ENCODE peak calls at places on chromosome X, in four cellular contexts. One of them, this sample, is unnamed. For H3K36me3 and H3K27me3, the result is how much of the 10 kb centered on the place peaks cover.

GRCh38 chrX:56943264-56943663 is 52.1 kb downstream of the SPIN3 start:
- DNase-seq in ovary: no peak
- DNase-seq in neural progenitor cell: no peak
- DNase-seq in fibroblast of lung: no peak
- DNase-seq in this sample: no peak

GRCh38 chrX:149491812-149492211 is 13.3 kb downstream of the IDS start:
- DNase-seq in ovary: no peak
- DNase-seq in neural progenitor cell: no peak
- DNase-seq in fibroblast of lung: no peak
- DNase-seq in this sample: no peak

GRCh38 chrX:16320765-16321355 is 153.6 kb downstream of the MAGEB17 start:
- DNase-seq in fibroblast of lung: peak
- DNase-seq in neural progenitor cell: no peak
- DNase-seq in ovary: no peak
- DNase-seq in this sample: no peak

GRCh38 chrX:14351889-14352288 is 177.4 kb upstream of the GLRA2 start:
- DNase-seq in neural progenitor cell: peak
- DNase-seq in ovary: no peak
- DNase-seq in fibroblast of lung: no peak
- DNase-seq in this sample: peak

GRCh38 chrX:123959281-123960063 is 2.0 kb upstream of the STAG2 start:
- DNase-seq in fibroblast of lung: peak
- DNase-seq in ovary: peak
- DNase-seq in neural progenitor cell: peak
- DNase-seq in this sample: peak

GRCh38 chrX:44183329-44183728 is 160.1 kb downstream of the EFHC2 start:
- DNase-seq in neural progenitor cell: no peak
- DNase-seq in ovary: no peak
- DNase-seq in fibroblast of lung: no peak
- DNase-seq in this sample: no peak

GRCh38 chrX:132532955-132533354 is 44.1 kb upstream of the MBNL3 start:
- DNase-seq in neural progenitor cell: no peak
- DNase-seq in ovary: no peak
- DNase-seq in fibroblast of lung: peak
- DNase-seq in this sample: no peak

GRCh38 chrX:3712080-3712869 is 1.2 kb downstream of the PRKX start:
- DNase-seq in ovary: peak
- DNase-seq in fibroblast of lung: peak
- DNase-seq in neural progenitor cell: peak
- DNase-seq in this sample: peak

GRCh38 chrX:2600564-2600963 is 90.5 kb upstream of the CD99 start:
- DNase-seq in ovary: no peak
- DNase-seq in fibroblast of lung: no peak
- DNase-seq in neural progenitor cell: no peak
- DNase-seq in this sample: no peak

GRCh38 chrX:105837227-105837626 is 14.9 kb downstream of the NRK start:
- DNase-seq in ovary: peak
- DNase-seq in neural progenitor cell: peak
- DNase-seq in fibroblast of lung: peak
- DNase-seq in this sample: no peak

GRCh38 chrX:2145672-2146412 is 354.9 kb downstream of the DHRSX start:
- DNase-seq in ovary: no peak
- DNase-seq in fibroblast of lung: no peak
- DNase-seq in neural progenitor cell: no peak
- DNase-seq in this sample: no peak

GRCh38 chrX:45669715-45670360 is 469.2 kb upstream of the DIPK2B start:
- DNase-seq in ovary: no peak
- DNase-seq in neural progenitor cell: no peak
- DNase-seq in fibroblast of lung: peak
- DNase-seq in this sample: no peak

GRCh38 chrX:54540289-54540688 is 10.3 kb downstream of the GNL3L start:
- DNase-seq in fibroblast of lung: peak
- DNase-seq in neural progenitor cell: no peak
- DNase-seq in ovary: no peak
- DNase-seq in this sample: no peak

GRCh38 chrX:132165651-132166050 is 37.8 kb upstream of the FRMD7 start:
- DNase-seq in fibroblast of lung: peak
- DNase-seq in neural progenitor cell: no peak
- DNase-seq in ovary: no peak
- DNase-seq in this sample: no peak

GRCh38 chrX:117713411-117713810 is 403.2 kb downstream of the KLHL13 start:
- DNase-seq in fibroblast of lung: no peak
- DNase-seq in neural progenitor cell: no peak
- DNase-seq in ovary: no peak
- DNase-seq in this sample: no peak

GRCh38 chrX:38276089-38276488 is 51.2 kb downstream of the RPGR start:
- DNase-seq in fibroblast of lung: no peak
- DNase-seq in ovary: no peak
- DNase-seq in neural progenitor cell: no peak
- DNase-seq in this sample: no peak

GRCh38 chrX:65871671-65872311 is 168.1 kb downstream of the VSIG4 start:
- DNase-seq in fibroblast of lung: no peak
- DNase-seq in ovary: no peak
- DNase-seq in neural progenitor cell: peak
- DNase-seq in this sample: peak

DNA sequence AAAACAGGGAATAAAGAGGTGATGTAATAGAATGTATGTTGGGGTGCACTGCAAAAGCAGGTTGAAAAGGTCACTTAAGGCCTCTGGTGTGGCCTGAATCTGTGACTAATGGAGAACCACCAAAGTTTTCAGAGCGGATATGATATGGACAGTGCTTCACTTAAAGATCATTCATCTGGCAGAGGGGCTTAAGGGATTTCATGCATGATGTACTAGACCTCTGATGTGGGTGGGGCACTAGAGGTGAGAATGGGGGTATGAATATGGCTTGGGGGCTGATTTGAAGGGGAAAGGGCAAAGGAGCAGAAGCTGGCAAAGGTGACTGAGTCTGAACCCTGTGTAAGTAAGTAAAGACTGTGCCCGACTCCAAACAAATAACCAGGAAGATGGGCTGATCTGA is 62.4 kb upstream of the MCF2 start:
- DNase-seq in ovary: no peak
- DNase-seq in fibroblast of lung: no peak
- DNase-seq in neural progenitor cell: no peak
- DNase-seq in this sample: no peak
- H3K36me3 ChIP-seq in ovary: under half
- H3K36me3 ChIP-seq in fibroblast of lung: under half
- H3K36me3 ChIP-seq in neural progenitor cell: under half
- H3K36me3 ChIP-seq in this sample: under half

DNA sequence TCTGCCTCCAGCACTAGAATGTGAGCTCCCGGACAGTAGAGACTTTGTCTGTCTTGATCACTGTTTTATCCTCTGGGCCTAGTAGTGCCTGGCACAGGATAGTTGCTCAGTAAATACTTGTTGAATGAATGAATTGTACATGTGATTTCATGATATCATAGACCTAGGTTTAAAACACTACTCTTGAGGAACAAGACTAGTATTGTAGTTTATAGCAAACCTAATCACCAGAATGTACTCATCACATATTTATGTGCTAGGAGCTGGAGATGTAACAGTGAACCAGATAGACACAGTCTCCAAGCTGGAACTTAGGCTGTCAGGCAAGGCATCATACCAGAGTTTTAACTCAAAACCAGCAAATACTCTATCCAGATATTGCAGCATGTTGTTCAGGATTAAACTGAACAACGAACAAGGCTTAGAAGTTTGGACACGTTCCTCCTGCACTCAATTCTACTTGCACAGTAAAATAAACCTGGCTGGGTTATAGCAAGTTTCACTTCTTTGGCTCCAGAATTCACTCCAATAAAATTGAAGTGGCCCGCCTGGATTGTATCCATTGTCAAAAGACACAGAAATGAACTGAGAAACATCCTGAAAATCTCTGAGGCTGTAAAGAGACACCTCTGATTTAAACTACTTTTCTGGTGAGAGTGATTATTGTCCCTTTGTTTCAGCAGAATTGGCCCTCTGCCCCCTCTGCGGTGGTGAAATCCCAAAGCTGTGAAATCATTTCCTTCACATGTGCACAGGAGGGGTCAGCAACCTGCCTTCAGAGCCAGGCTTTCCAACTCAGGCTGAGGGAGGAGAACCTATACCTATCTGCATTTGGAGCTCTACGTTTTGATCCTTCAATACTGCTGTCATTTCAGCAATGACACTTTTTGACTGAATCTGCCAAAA is 23.2 kb downstream of the GAB3 start:
- DNase-seq in ovary: peak
- DNase-seq in neural progenitor cell: no peak
- DNase-seq in fibroblast of lung: peak
- DNase-seq in this sample: no peak
- H3K4me3 ChIP-seq in ovary: no peak
- H3K4me3 ChIP-seq in neural progenitor cell: no peak
- H3K4me3 ChIP-seq in fibroblast of lung: no peak
- H3K4me3 ChIP-seq in this sample: no peak

DNA sequence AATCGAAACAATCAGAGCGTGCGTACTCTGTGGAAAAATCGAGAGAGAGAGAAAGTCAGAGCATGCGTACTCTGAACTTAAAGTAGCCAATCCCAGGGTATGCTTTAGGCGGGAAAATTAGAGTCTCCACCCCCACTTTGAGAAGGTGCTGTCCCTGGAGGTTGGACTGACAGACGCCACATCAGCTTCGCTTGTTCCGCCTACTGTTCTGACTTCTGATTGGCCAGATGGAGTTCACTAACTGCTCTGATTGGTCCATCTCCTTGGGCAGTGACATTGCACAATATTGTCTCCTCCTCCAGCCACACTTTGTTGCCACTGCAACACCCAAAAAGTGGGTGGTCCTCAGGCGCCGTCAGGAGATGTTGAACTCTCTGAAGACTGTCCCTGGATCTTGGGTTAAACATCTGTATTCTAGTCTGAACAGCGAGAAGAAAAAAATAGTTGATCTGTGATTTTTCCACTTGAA is at the start of gene SSX5:
- DNase-seq in neural progenitor cell: no peak
- DNase-seq in ovary: no peak
- DNase-seq in fibroblast of lung: no peak
- DNase-seq in this sample: no peak
- H3K27me3 ChIP-seq in neural progenitor cell: under half
- H3K27me3 ChIP-seq in ovary: under half
- H3K27me3 ChIP-seq in fibroblast of lung: under half
- H3K27me3 ChIP-seq in this sample: under half

GRCh38 chrX:109679820-109680219 is 53.2 kb downstream of the ACSL4 start:
- DNase-seq in fibroblast of lung: no peak
- DNase-seq in neural progenitor cell: no peak
- DNase-seq in ovary: no peak
- DNase-seq in this sample: no peak

GRCh38 chrX:109684136-109684535 is 48.9 kb downstream of the ACSL4 start:
- DNase-seq in ovary: no peak
- DNase-seq in neural progenitor cell: no peak
- DNase-seq in fibroblast of lung: peak
- DNase-seq in this sample: no peak

GRCh38 chrX:109685656-109686078 is 47.4 kb downstream of the ACSL4 start:
- DNase-seq in neural progenitor cell: no peak
- DNase-seq in fibroblast of lung: no peak
- DNase-seq in ovary: no peak
- DNase-seq in this sample: no peak

GRCh38 chrX:109681475-109682081 is 51.5 kb downstream of the ACSL4 start:
- DNase-seq in ovary: no peak
- DNase-seq in neural progenitor cell: no peak
- DNase-seq in fibroblast of lung: no peak
- DNase-seq in this sample: no peak
- H3K36me3 ChIP-seq in ovary: under half
- H3K36me3 ChIP-seq in neural progenitor cell: under half
- H3K36me3 ChIP-seq in fibroblast of lung: under half
- H3K36me3 ChIP-seq in this sample: under half

GRCh38 chrX:127276326-127276725 is 456.8 kb downstream of the PRR32 start:
- DNase-seq in neural progenitor cell: no peak
- DNase-seq in fibroblast of lung: no peak
- DNase-seq in ovary: no peak
- DNase-seq in this sample: no peak
- H3K4me3 ChIP-seq in neural progenitor cell: no peak
- H3K4me3 ChIP-seq in fibroblast of lung: no peak
- H3K4me3 ChIP-seq in ovary: no peak
- H3K4me3 ChIP-seq in this sample: no peak

GRCh38 chrX:40105791-40106676 is 8.3 kb upstream of the BCOR start:
- DNase-seq in fibroblast of lung: no peak
- DNase-seq in neural progenitor cell: peak
- DNase-seq in ovary: peak
- DNase-seq in this sample: peak
- H3K27me3 ChIP-seq in fibroblast of lung: under half
- H3K27me3 ChIP-seq in neural progenitor cell: half or more
- H3K27me3 ChIP-seq in ovary: under half
- H3K27me3 ChIP-seq in this sample: half or more

GRCh38 chrX:53377464-53377863 is 45.0 kb downstream of the SMC1A start:
- DNase-seq in ovary: no peak
- DNase-seq in fibroblast of lung: no peak
- DNase-seq in neural progenitor cell: no peak
- DNase-seq in this sample: no peak
- H3K36me3 ChIP-seq in ovary: under half
- H3K36me3 ChIP-seq in fibroblast of lung: under half
- H3K36me3 ChIP-seq in neural progenitor cell: under half
- H3K36me3 ChIP-seq in this sample: under half

GRCh38 chrX:17859609-17860178 is 1.4 kb downstream of the RAI2 start:
- DNase-seq in fibroblast of lung: no peak
- DNase-seq in neural progenitor cell: peak
- DNase-seq in ovary: peak
- DNase-seq in this sample: peak
- H3K4me3 ChIP-seq in fibroblast of lung: peak
- H3K4me3 ChIP-seq in neural progenitor cell: peak
- H3K4me3 ChIP-seq in ovary: peak
- H3K4me3 ChIP-seq in this sample: peak

DNA sequence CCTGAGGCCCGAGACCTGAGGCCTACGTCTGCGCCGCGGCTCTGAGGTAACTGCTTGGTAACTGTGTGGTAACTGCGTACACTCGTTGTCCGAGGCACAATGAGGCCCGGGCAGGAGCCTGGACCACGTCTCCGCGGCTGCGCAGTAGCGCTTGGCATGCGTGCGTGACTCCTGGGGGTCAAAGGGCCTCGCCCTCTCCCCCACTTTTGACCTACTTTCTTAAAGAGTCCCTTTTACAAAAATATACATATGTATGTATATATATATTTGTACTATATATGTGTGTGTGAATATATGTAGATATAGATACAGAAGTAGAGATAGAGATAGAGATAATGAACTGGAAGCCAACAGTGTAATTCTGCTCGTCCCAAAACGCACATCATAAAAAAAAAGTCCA is at the start of gene BEND2:
- DNase-seq in neural progenitor cell: no peak
- DNase-seq in fibroblast of lung: no peak
- DNase-seq in ovary: no peak
- DNase-seq in this sample: no peak
- H3K27me3 ChIP-seq in neural progenitor cell: under half
- H3K27me3 ChIP-seq in fibroblast of lung: under half
- H3K27me3 ChIP-seq in ovary: under half
- H3K27me3 ChIP-seq in this sample: under half

GRCh38 chrX:48153769-48154168 is 23.3 kb downstream of the SPACA5B start:
- DNase-seq in neural progenitor cell: no peak
- DNase-seq in fibroblast of lung: no peak
- DNase-seq in ovary: no peak
- DNase-seq in this sample: no peak

GRCh38 chrX:48156014-48156413 is 25.6 kb downstream of the SPACA5B start:
- DNase-seq in fibroblast of lung: no peak
- DNase-seq in neural progenitor cell: no peak
- DNase-seq in ovary: no peak
- DNase-seq in this sample: peak

DNA sequence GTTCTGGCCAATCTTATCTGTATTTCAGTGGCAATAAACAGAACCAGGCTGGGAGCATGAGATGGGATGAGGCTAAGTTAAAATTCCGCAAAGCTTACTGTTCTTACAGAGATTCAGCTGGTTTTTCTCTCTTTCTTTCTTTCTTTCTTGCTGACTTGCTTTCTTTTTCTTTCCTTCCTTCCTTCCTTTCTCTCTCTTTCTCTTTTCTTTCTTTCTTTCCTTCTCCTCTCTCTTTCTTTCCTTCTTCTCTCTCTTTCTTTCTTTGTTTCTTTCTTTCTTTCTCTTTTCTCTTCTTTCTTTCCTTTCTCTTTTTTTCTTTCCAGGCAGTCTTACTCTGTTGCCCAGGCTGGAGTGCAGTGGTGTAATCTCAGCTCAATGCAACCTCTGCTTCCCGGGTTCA is 24.4 kb downstream of the SPACA5B start:
- DNase-seq in neural progenitor cell: no peak
- DNase-seq in fibroblast of lung: no peak
- DNase-seq in ovary: no peak
- DNase-seq in this sample: no peak
- H3K36me3 ChIP-seq in neural progenitor cell: under half
- H3K36me3 ChIP-seq in fibroblast of lung: under half
- H3K36me3 ChIP-seq in ovary: under half
- H3K36me3 ChIP-seq in this sample: under half